ENCODE peak calls at places on chromosomes 7 and 10, in six cellular contexts. H, J, E, S, R and P are unnamed samples.

GRCh38 chr10:116848032-116848911 is 1.0 kb upstream of the ENO4 start:
- DNase-seq in H (no peak), R (no peak), S (no peak), E (no peak), J (no peak), P (no peak)

GRCh38 chr7:128831178-128831993 is 1.2 kb downstream of the FLNC start:
- DNase-seq in H (peak; percentile 12), S (peak; percentile 69), E (no peak), J (no peak), R (peak; percentile 69), P (no peak)

GRCh38 chr10:110074298-110074697 is 66.5 kb downstream of the ADD3 start:
- DNase-seq in R (no peak), E (no peak), J (no peak), H (no peak), S (peak; percentile 79), P (no peak)

GRCh38 chr10:13056461-13057077 is 43.4 kb upstream of the OPTN start:
- DNase-seq in H (no peak), J (no peak), S (peak; percentile 35), R (peak; percentile 59), E (peak; percentile 23), P (no peak)

GRCh38 chr10:102621418-102622325 is 22.6 kb upstream of the TRIM8 start:
- DNase-seq in H (no peak), E (no peak), S (no peak), J (no peak), R (no peak), P (no peak)

GRCh38 chr7:150362989-150363769 is 5.4 kb upstream of the REPIN1 start:
- DNase-seq in S (no peak), R (no peak), J (no peak), E (no peak), H (no peak), P (no peak)

GRCh38 chr10:15168296-15168780 is at the start of gene NMT2:
- DNase-seq in H (no peak), E (no peak), J (peak; percentile 84), R (no peak), S (no peak), P (no peak)

GRCh38 chr7:129401228-129401967 is 32.8 kb upstream of the STRIP2 start:
- DNase-seq in H (no peak), J (no peak), E (peak; percentile 24), R (no peak), S (no peak), P (no peak)

GRCh38 chr10:34205452-34205851 is 609.6 kb downstream of the PARD3 start:
- DNase-seq in R (no peak), E (no peak), H (no peak), J (no peak), S (no peak), P (no peak)

GRCh38 chr7:760006-760405 is 32.9 kb upstream of the PRKAR1B start:
- DNase-seq in H (no peak), R (no peak), E (no peak), S (no peak), J (no peak), P (no peak)

GRCh38 chr7:71486856-71487628 is 355.1 kb downstream of the GALNT17 start:
- DNase-seq in H (no peak), R (no peak), J (no peak), S (peak; percentile 31), E (no peak), P (no peak)

GRCh38 chr10:47231414-47231813 is 68.6 kb upstream of the GDF10 start:
- DNase-seq in S (no peak), E (no peak), J (no peak), H (no peak), R (no peak), P (no peak)

GRCh38 chr7:24725554-24726260 is 31.6 kb downstream of the GSDME start:
- DNase-seq in H (no peak), R (no peak), E (no peak), J (no peak), S (peak; percentile 30), P (no peak)

GRCh38 chr7:29454899-29455451 is 108.7 kb upstream of the PRR15 start:
- DNase-seq in J (no peak), E (no peak), S (no peak), R (no peak), H (no peak), P (no peak)

GRCh38 chr10:91683976-91684375 is 51.1 kb upstream of the PPP1R3C start:
- DNase-seq in R (no peak), J (no peak), E (peak; percentile 35), S (peak; percentile 69), H (no peak), P (no peak)

GRCh38 chr10:78413294-78414055 is 379.8 kb downstream of the RPS24 start:
- DNase-seq in S (peak; percentile 13), J (no peak), R (no peak), H (no peak), E (no peak), P (no peak)

GRCh38 chr7:1095621-1096155 is 7.8 kb downstream of the GPER1 start:
- DNase-seq in H (no peak), J (no peak), E (no peak), S (no peak), R (no peak), P (no peak)

GRCh38 chr10:79982486-79982800 is 33.5 kb upstream of the SFTPD start:
- DNase-seq in R (no peak), H (no peak), E (no peak), S (no peak), J (no peak), P (no peak)

GRCh38 chr10:102744374-102745051 is 765 bp downstream of the WBP1L start:
- DNase-seq in R (no peak), J (no peak), S (peak; percentile 63), H (peak; percentile 15), E (no peak), P (no peak)

GRCh38 chr7:21076054-21076453 is 289.4 kb upstream of the SP8 start:
- DNase-seq in E (no peak), R (peak; percentile 38), J (no peak), S (no peak), H (no peak), P (no peak)

GRCh38 chr7:90692947-90693346 is 96.8 kb downstream of the CDK14 start:
- DNase-seq in R (no peak), H (no peak), E (no peak), S (no peak), J (no peak), P (no peak)

GRCh38 chr10:102024799-102025198 is 31.2 kb downstream of the ARMH3 start:
- DNase-seq in H (no peak), R (no peak), S (no peak), J (no peak), E (no peak), P (no peak)

GRCh38 chr7:68444042-68444441 is 1154.2 kb upstream of the AUTS2 start:
- DNase-seq in J (no peak), E (no peak), H (no peak), R (no peak), S (no peak), P (no peak)

GRCh38 chr10:72248477-72249151 is 25.1 kb upstream of the DDIT4 start:
- DNase-seq in E (peak; percentile 60), R (peak; percentile 53), J (peak; percentile 89), H (peak; percentile 64), S (peak; percentile 49), P (peak; percentile 45)

GRCh38 chr7:10685040-10685439 is 288.6 kb upstream of the PHF14 start:
- DNase-seq in J (no peak), S (no peak), E (no peak), R (no peak), H (no peak), P (no peak)

GRCh38 chr10:63072951-63073350 is 60.2 kb upstream of the NRBF2 start:
- DNase-seq in H (no peak), J (no peak), S (no peak), E (no peak), R (no peak), P (no peak)

GRCh38 chr7:93883078-93883916 is 7.3 kb downstream of the TFPI2 start:
- DNase-seq in E (no peak), J (no peak), H (no peak), S (no peak), R (no peak), P (no peak)

GRCh38 chr7:7014827-7015610 is 167.3 kb upstream of the C1GALT1 start:
- DNase-seq in E (no peak), H (no peak), J (no peak), S (no peak), R (no peak), P (no peak)

GRCh38 chr10:12631216-12631615 is 281.9 kb downstream of the CAMK1D start:
- DNase-seq in R (no peak), J (no peak), E (peak; percentile 70), S (peak; percentile 4), H (no peak), P (no peak)

GRCh38 chr7:87608443-87608842 is 7.8 kb upstream of the ABCB1 start:
- DNase-seq in J (no peak), R (no peak), H (no peak), S (no peak), E (no peak), P (no peak)